ENCODE peak calls at places on chromosomes 11 and 22, in five cellular contexts. Q is GM23338, I is foreskin fibroblast, Z is lower leg skin, F is stomach. C is an unnamed sample.

GRCh38 chr11:110921742-110922200 is 209.5 kb upstream of the ARHGAP20 start:
- DNase-seq in Q (peak; percentile 32), I (no peak), Z (peak; percentile 86), F (peak; percentile 37), C (no peak)

GRCh38 chr11:72574046-72574445 is 100.2 kb downstream of the PDE2A start:
- DNase-seq in Q (no peak), I (no peak), Z (peak; percentile 23), F (peak; percentile 10), C (no peak)

GRCh38 chr11:69333906-69334305 is 40.0 kb downstream of the MYEOV start:
- DNase-seq in Q (no peak), I (no peak), Z (peak; percentile 18), F (peak; percentile 9), C (peak; percentile 39)

GRCh38 chr11:44248109-44248508 is 61.8 kb downstream of the ALX4 start:
- DNase-seq in Q (no peak), I (no peak), Z (no peak), F (no peak), C (no peak)

GRCh38 chr22:33270596-33270995 is 212.4 kb upstream of the SYN3 start:
- DNase-seq in Q (no peak), I (no peak), Z (no peak), F (no peak), C (no peak)

GRCh38 chr11:34086554-34087278 is 18.7 kb upstream of the NAT10 start:
- DNase-seq in Q (no peak), I (no peak), Z (no peak), F (no peak), C (no peak)

GRCh38 chr11:127017482-127017881 is 16.9 kb upstream of the KIRREL3 start:
- DNase-seq in Q (peak; percentile 63), I (peak; percentile 60), Z (no peak), F (no peak), C (no peak)

GRCh38 chr11:13343931-13344717 is 66.5 kb downstream of the BMAL1 start:
- DNase-seq in Q (peak; percentile 87), I (peak; percentile 60), Z (no peak), F (peak; percentile 81), C (no peak)

GRCh38 chr22:19968450-19968891 is 26.9 kb upstream of the TXNRD2 start:
- DNase-seq in Q (no peak), I (no peak), Z (no peak), F (peak; percentile 49), C (no peak)

GRCh38 chr11:47348131-47348802 is 4.2 kb downstream of the MYBPC3 start:
- DNase-seq in Q (no peak), I (no peak), Z (no peak), F (no peak), C (no peak)

GRCh38 chr11:34793666-34794065 is 122.5 kb downstream of the APIP start:
- DNase-seq in Q (no peak), I (no peak), Z (no peak), F (no peak), C (no peak)

GRCh38 chr22:43110444-43110926 is at the start of gene BIK:
- DNase-seq in Q (peak; percentile 92), I (no peak), Z (no peak), F (peak; percentile 68), C (no peak)
- TF ChIP-seq CTCF in Q (peak; percentile 18), I (peak; percentile 12), Z (no peak), F (no peak), C (peak; percentile 22)

GRCh38 chr22:24564376-24565058 is 8.7 kb downstream of the SNRPD3 start:
- DNase-seq in Q (no peak), I (no peak), Z (no peak), F (no peak), C (no peak)
- TF ChIP-seq CTCF in Q (no peak), I (no peak), Z (no peak), F (no peak), C (no peak)

DNA sequence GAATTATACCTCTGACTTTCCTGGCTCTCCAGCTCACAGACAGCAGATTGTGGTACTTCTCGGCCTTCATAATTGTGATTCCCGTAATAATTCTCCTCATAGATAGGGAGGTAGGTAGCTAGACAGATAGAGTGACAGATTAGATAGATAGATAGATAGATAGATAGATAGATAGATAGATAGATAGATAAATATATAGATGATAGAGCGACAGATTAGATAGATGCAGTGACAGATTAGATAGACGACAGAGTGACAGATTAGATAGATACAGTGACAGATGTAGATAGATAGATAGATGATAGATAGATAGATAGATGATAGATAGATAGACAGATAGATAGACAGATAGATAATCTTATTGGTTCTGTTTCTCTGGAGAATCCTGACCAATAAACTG is 370.4 kb downstream of the CADM1 start:
- DNase-seq in Q (no peak), I (no peak), Z (no peak), F (no peak), C (no peak)
- TF ChIP-seq CTCF in Q (no peak), I (no peak), Z (no peak), F (no peak), C (no peak)

DNA sequence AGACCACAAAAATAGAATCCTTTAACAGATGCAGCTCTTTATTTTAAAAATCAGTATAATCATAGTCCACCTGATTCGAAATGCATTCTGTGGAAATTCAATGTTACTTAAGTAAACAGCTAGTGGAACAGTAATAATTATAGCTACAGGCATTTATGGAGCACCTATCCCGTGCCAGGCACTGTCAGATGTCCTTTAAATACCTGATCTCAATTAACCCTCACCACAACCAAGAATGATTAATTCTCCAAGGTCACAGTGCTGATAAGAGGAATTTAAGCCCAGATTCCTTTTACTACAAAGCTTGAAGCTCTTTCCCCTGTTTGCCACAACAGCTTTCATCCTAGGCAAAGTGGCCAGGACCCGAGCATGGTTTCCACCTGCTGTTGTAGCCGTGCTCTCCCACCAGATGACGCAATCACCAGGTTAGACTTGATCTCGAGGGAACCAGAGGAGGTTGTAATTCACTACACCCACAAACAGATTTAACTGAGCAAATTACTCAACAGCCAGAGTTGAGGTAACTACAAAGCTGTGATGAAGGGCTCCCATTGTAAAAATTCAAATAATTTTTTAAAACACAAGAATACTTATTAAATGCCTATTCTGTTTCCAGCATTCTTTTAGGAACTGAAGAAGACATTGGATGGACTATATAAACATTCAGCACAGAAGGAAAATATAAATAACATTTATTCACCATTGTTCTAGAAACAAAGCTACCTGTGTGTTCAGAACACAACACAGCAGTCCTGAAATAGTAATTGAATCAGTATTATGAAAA is 10.3 kb downstream of the PRDM10 start:
- DNase-seq in Q (peak; percentile 93), I (no peak), Z (peak; percentile 34), F (peak; percentile 60), C (no peak)
- TF ChIP-seq CTCF in Q (peak; percentile 74), I (peak; percentile 12), Z (no peak), F (peak; percentile 11), C (peak; percentile 37)

GRCh38 chr22:48575567-48576332 is 1251.9 kb downstream of the BRD1 start:
- DNase-seq in Q (no peak), I (no peak), Z (no peak), F (no peak), C (no peak)

GRCh38 chr22:48577014-48577690 is 1250.5 kb downstream of the BRD1 start:
- DNase-seq in Q (no peak), I (no peak), Z (no peak), F (no peak), C (no peak)

GRCh38 chr22:48577691-48578090 is 1250.0 kb downstream of the BRD1 start:
- DNase-seq in Q (no peak), I (no peak), Z (no peak), F (no peak), C (no peak)

GRCh38 chr22:48574776-48575566 is 1252.7 kb downstream of the BRD1 start:
- DNase-seq in Q (peak; percentile 66), I (no peak), Z (no peak), F (no peak), C (peak; percentile 88)

GRCh38 chr22:48576333-48577013 is 1251.2 kb downstream of the BRD1 start:
- DNase-seq in Q (peak; percentile 32), I (no peak), Z (no peak), F (no peak), C (peak; percentile 81)
- TF ChIP-seq CTCF in Q (peak; percentile 49), I (no peak), Z (no peak), F (peak; percentile 11), C (peak; percentile 84)

GRCh38 chr11:82927264-82927880 is 25.8 kb downstream of the DDIAS start:
- DNase-seq in Q (peak; percentile 80), I (peak; percentile 31), Z (no peak), F (no peak), C (no peak)
- TF ChIP-seq CTCF in Q (peak; percentile 64), I (peak; percentile 70), Z (no peak), F (peak; percentile 89), C (peak; percentile 89)

DNA sequence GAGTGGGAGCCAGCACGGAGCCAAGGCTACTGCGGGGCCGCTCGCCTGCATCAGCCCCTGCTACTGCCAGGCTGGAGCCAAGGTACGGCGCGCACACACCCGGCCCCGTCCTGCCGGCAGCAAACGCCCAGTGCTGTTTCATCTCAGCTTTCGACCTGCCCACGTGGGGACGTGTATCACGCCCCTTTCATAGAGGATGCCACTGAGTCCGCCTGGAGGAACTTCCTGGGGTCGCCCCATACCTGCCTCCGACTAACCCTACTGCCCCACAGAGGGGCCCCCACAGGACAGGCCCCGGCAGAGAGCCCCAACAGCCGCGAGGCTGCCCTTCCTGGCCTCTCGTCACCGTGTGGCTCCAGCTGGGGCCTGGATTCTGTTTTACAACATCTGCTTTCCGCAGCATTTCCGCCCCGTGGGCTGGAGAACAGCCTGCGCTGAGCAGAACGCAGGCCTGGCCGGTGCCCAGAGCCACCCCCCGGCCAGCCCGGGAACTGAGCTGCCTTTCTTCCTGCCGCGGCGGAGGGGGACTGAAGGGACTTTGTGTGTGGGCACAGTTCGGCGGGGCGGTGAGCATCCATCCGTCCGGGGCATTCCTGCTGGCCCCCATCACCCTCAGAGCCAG is 22.9 kb upstream of the ARHGAP8 start:
- DNase-seq in Q (no peak), I (peak; percentile 76), Z (no peak), F (no peak), C (peak; percentile 69)
- TF ChIP-seq CTCF in Q (no peak), I (peak; percentile 45), Z (no peak), F (no peak), C (peak; percentile 56)

GRCh38 chr22:45880732-45881523 is 96.0 kb downstream of the WNT7B start:
- DNase-seq in Q (peak; percentile 60), I (no peak), Z (no peak), F (no peak), C (peak; percentile 69)
- TF ChIP-seq CTCF in Q (no peak), I (no peak), Z (no peak), F (no peak), C (peak; percentile 59)

DNA sequence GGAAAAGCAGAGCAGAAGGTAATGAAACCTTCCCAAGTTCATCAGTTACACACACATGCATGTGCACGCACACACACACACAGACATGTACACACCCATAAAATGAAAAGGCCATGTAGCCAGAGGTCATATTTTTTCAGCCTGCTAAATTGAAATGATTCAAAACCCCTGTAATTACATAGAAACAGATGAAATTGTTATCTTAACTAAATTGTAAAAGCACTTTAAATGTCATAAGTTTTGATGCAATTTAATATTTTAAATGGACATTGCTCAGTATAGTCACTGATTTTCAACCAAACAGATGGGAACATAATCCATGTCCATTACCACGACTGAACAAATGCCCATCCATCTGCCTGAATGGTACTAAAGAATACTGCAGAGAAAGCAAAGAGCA is 330.5 kb downstream of the TTC28 start:
- DNase-seq in Q (no peak), I (no peak), Z (no peak), F (no peak), C (no peak)
- TF ChIP-seq CTCF in Q (no peak), I (no peak), Z (no peak), F (no peak), C (no peak)